ENCODE peak calls at places on chromosome 12, in nine cellular contexts. N, J, B, Z, U, T, S, D and R are unnamed samples.
A peak's percentile ranks its signal among the peaks of the same experiment; 100 is the strongest.

GRCh38 chr12:130438243-130438620 is 100.5 kb downstream of the PIWIL1 start:
- DNase-seq in N (no peak), J (no peak), B (no peak), Z (no peak), U (no peak), T (no peak), S (no peak), D (no peak), R (no peak)

GRCh38 chr12:113292091-113292490 is 42.8 kb downstream of the SLC8B1 start:
- DNase-seq in N (peak; percentile 77), J (no peak), B (peak; percentile 51), Z (no peak), U (no peak), T (no peak), S (peak; percentile 86), D (no peak), R (no peak)

GRCh38 chr12:40473979-40474378 is 218.3 kb upstream of the CNTN1 start:
- DNase-seq in N (no peak), J (no peak), B (no peak), Z (no peak), U (no peak), T (no peak), S (no peak), D (no peak), R (no peak)

GRCh38 chr12:93591137-93591868 is 18.8 kb downstream of the SOCS2 start:
- DNase-seq in N (peak; percentile 82), J (peak; percentile 23), B (peak; percentile 89), Z (peak; percentile 71), U (peak; percentile 62), T (peak; percentile 19), S (peak; percentile 98), D (peak; percentile 45), R (peak; percentile 59)

GRCh38 chr12:113678222-113678621 is 206.6 kb upstream of the LHX5 start:
- DNase-seq in N (no peak), J (no peak), B (no peak), Z (no peak), U (no peak), T (no peak), S (peak; percentile 18), D (no peak), R (no peak)

GRCh38 chr12:118237908-118238307 is 102.0 kb downstream of the PEBP1 start:
- DNase-seq in N (peak; percentile 77), J (no peak), B (peak; percentile 10), Z (no peak), U (no peak), T (no peak), S (peak; percentile 72), D (no peak), R (no peak)

GRCh38 chr12:89951050-89951693 is 242.5 kb upstream of the ATP2B1 start:
- DNase-seq in N (no peak), J (no peak), B (peak; percentile 36), Z (peak; percentile 7), U (no peak), T (no peak), S (peak; percentile 79), D (peak; percentile 36), R (no peak)

GRCh38 chr12:124036117-124037109 is 63.4 kb downstream of the ZNF664 start:
- DNase-seq in N (peak; percentile 36), J (no peak), B (peak; percentile 80), Z (peak; percentile 46), U (peak; percentile 63), T (peak; percentile 67), S (peak; percentile 68), D (peak; percentile 59), R (no peak)

GRCh38 chr12:67067453-67068203 is 201.5 kb upstream of the CAND1 start:
- DNase-seq in N (no peak), J (no peak), B (no peak), Z (no peak), U (peak; percentile 51), T (no peak), S (no peak), D (no peak), R (no peak)

GRCh38 chr12:124422142-124422569 is 127.3 kb downstream of the RFLNA start:
- DNase-seq in N (peak; percentile 38), J (no peak), B (no peak), Z (no peak), U (no peak), T (peak; percentile 92), S (peak; percentile 46), D (no peak), R (no peak)

GRCh38 chr12:131092911-131093901 is 139.5 kb downstream of the ADGRD1 start:
- DNase-seq in N (no peak), J (no peak), B (no peak), Z (no peak), U (peak; percentile 61), T (no peak), S (peak; percentile 21), D (no peak), R (peak; percentile 61)

GRCh38 chr12:42447371-42447786 is 121.4 kb downstream of the PPHLN1 start:
- DNase-seq in N (no peak), J (no peak), B (peak; percentile 37), Z (no peak), U (no peak), T (no peak), S (no peak), D (no peak), R (no peak)

GRCh38 chr12:53298154-53298553 is 1.3 kb upstream of the MYG1 start:
- DNase-seq in N (peak; percentile 92), J (no peak), B (peak; percentile 83), Z (no peak), U (no peak), T (no peak), S (peak; percentile 98), D (no peak), R (no peak)

GRCh38 chr12:33794954-33795353 is 227.3 kb upstream of the ALG10 start:
- DNase-seq in N (no peak), J (no peak), B (no peak), Z (no peak), U (no peak), T (no peak), S (no peak), D (no peak), R (no peak)

GRCh38 chr12:73678335-73678734 is 859.3 kb upstream of the ATXN7L3B start:
- DNase-seq in N (no peak), J (no peak), B (no peak), Z (no peak), U (no peak), T (no peak), S (no peak), D (no peak), R (no peak)

GRCh38 chr12:55688716-55689655 is 18.7 kb downstream of the ITGA7 start:
- DNase-seq in N (no peak), J (no peak), B (no peak), Z (no peak), U (no peak), T (no peak), S (no peak), D (no peak), R (no peak)

GRCh38 chr12:1350934-1351240 is 243.5 kb downstream of the FBXL14 start:
- DNase-seq in N (peak; percentile 76), J (no peak), B (no peak), Z (no peak), U (no peak), T (no peak), S (peak; percentile 11), D (no peak), R (no peak)

GRCh38 chr12:15122349-15122748 is 98.9 kb downstream of the RERG start:
- DNase-seq in N (no peak), J (no peak), B (no peak), Z (no peak), U (no peak), T (no peak), S (no peak), D (no peak), R (no peak)

GRCh38 chr12:79020106-79020505 is 155.5 kb downstream of the SYT1 start:
- DNase-seq in N (peak; percentile 50), J (no peak), B (peak; percentile 13), Z (no peak), U (no peak), T (no peak), S (no peak), D (no peak), R (no peak)

GRCh38 chr12:131211279-131211938 is 257.7 kb downstream of the ADGRD1 start:
- DNase-seq in N (no peak), J (no peak), B (no peak), Z (no peak), U (peak; percentile 45), T (no peak), S (no peak), D (peak; percentile 32), R (no peak)

GRCh38 chr12:6603095-6603567 is 4.0 kb downstream of the CHD4 start:
- DNase-seq in N (peak; percentile 33), J (no peak), B (peak; percentile 35), Z (no peak), U (no peak), T (peak; percentile 29), S (peak; percentile 53), D (peak; percentile 60), R (no peak)

GRCh38 chr12:3371018-3371417 is 120.0 kb upstream of the PRMT8 start:
- DNase-seq in N (no peak), J (no peak), B (no peak), Z (no peak), U (no peak), T (peak; percentile 97), S (no peak), D (no peak), R (no peak)